ENCODE peak calls at places on chromosomes 11 and 22, in eight cellular contexts. One of them, this sample, is unnamed.

GRCh38 chr11:4466168-4466891 is 16.1 kb upstream of the OR52K1 start:
- DNase-seq in foreskin fibroblast: no peak
- DNase-seq in Calu3: no peak
- DNase-seq in AG09309: no peak
- DNase-seq in lower lobe of right lung: no peak
- DNase-seq in naive thymus-derived CD4-positive, alpha-beta T cell: no peak
- DNase-seq in IMR-90: no peak
- DNase-seq in epithelial cell of proximal tubule: no peak
- DNase-seq in this sample: no peak

GRCh38 chr11:86374586-86374985 is at the start of gene CCDC81:
- DNase-seq in naive thymus-derived CD4-positive, alpha-beta T cell: no peak
- DNase-seq in epithelial cell of proximal tubule: no peak
- DNase-seq in IMR-90: no peak
- DNase-seq in Calu3: no peak
- DNase-seq in AG09309: no peak
- DNase-seq in foreskin fibroblast: no peak
- DNase-seq in lower lobe of right lung: peak; percentile 46
- DNase-seq in this sample: no peak

GRCh38 chr11:93330446-93330984 is at the start of gene DEUP1:
- DNase-seq in naive thymus-derived CD4-positive, alpha-beta T cell: no peak
- DNase-seq in Calu3: no peak
- DNase-seq in epithelial cell of proximal tubule: no peak
- DNase-seq in IMR-90: no peak
- DNase-seq in lower lobe of right lung: peak; percentile 66
- DNase-seq in foreskin fibroblast: no peak
- DNase-seq in AG09309: no peak
- DNase-seq in this sample: no peak

GRCh38 chr11:36388086-36388485 is 92.0 kb downstream of the PRR5L start:
- DNase-seq in foreskin fibroblast: no peak
- DNase-seq in AG09309: no peak
- DNase-seq in lower lobe of right lung: no peak
- DNase-seq in epithelial cell of proximal tubule: no peak
- DNase-seq in naive thymus-derived CD4-positive, alpha-beta T cell: no peak
- DNase-seq in Calu3: no peak
- DNase-seq in IMR-90: no peak
- DNase-seq in this sample: no peak

GRCh38 chr11:36455658-36456111 is 54.4 kb downstream of the TRAF6 start:
- DNase-seq in epithelial cell of proximal tubule: no peak
- DNase-seq in AG09309: peak; percentile 97
- DNase-seq in naive thymus-derived CD4-positive, alpha-beta T cell: no peak
- DNase-seq in IMR-90: peak; percentile 98
- DNase-seq in lower lobe of right lung: no peak
- DNase-seq in Calu3: peak; percentile 20
- DNase-seq in foreskin fibroblast: peak; percentile 94
- DNase-seq in this sample: no peak

GRCh38 chr11:15967166-15967565 is 389.2 kb downstream of the SOX6 start:
- DNase-seq in lower lobe of right lung: no peak
- DNase-seq in IMR-90: no peak
- DNase-seq in foreskin fibroblast: no peak
- DNase-seq in Calu3: peak; percentile 79
- DNase-seq in epithelial cell of proximal tubule: no peak
- DNase-seq in naive thymus-derived CD4-positive, alpha-beta T cell: no peak
- DNase-seq in AG09309: no peak
- DNase-seq in this sample: no peak

GRCh38 chr22:29336751-29337490 is 21.4 kb upstream of the RASL10A start:
- DNase-seq in Calu3: no peak
- DNase-seq in foreskin fibroblast: no peak
- DNase-seq in epithelial cell of proximal tubule: no peak
- DNase-seq in naive thymus-derived CD4-positive, alpha-beta T cell: no peak
- DNase-seq in AG09309: no peak
- DNase-seq in IMR-90: no peak
- DNase-seq in lower lobe of right lung: no peak
- DNase-seq in this sample: no peak

GRCh38 chr22:31603081-31603525 is 58.9 kb downstream of the PISD start:
- DNase-seq in naive thymus-derived CD4-positive, alpha-beta T cell: no peak
- DNase-seq in IMR-90: no peak
- DNase-seq in foreskin fibroblast: no peak
- DNase-seq in epithelial cell of proximal tubule: peak; percentile 22
- DNase-seq in lower lobe of right lung: no peak
- DNase-seq in AG09309: no peak
- DNase-seq in Calu3: no peak
- DNase-seq in this sample: no peak

GRCh38 chr22:28250036-28250695 is 331.1 kb upstream of the PITPNB start:
- DNase-seq in IMR-90: no peak
- DNase-seq in foreskin fibroblast: no peak
- DNase-seq in AG09309: no peak
- DNase-seq in Calu3: no peak
- DNase-seq in lower lobe of right lung: no peak
- DNase-seq in epithelial cell of proximal tubule: no peak
- DNase-seq in naive thymus-derived CD4-positive, alpha-beta T cell: no peak
- DNase-seq in this sample: no peak

GRCh38 chr22:29947410-29948387 is 64.7 kb downstream of the MTMR3 start:
- DNase-seq in epithelial cell of proximal tubule: no peak
- DNase-seq in naive thymus-derived CD4-positive, alpha-beta T cell: no peak
- DNase-seq in lower lobe of right lung: no peak
- DNase-seq in IMR-90: peak; percentile 47
- DNase-seq in foreskin fibroblast: peak; percentile 23
- DNase-seq in AG09309: no peak
- DNase-seq in Calu3: no peak
- DNase-seq in this sample: no peak

GRCh38 chr11:67230406-67230805 is 35.9 kb upstream of the GRK2 start:
- DNase-seq in AG09309: no peak
- DNase-seq in epithelial cell of proximal tubule: no peak
- DNase-seq in Calu3: no peak
- DNase-seq in lower lobe of right lung: no peak
- DNase-seq in naive thymus-derived CD4-positive, alpha-beta T cell: no peak
- DNase-seq in foreskin fibroblast: no peak
- DNase-seq in IMR-90: no peak
- DNase-seq in this sample: no peak

GRCh38 chr11:86809561-86809960 is 9.2 kb downstream of the PRSS23 start:
- DNase-seq in IMR-90: no peak
- DNase-seq in AG09309: no peak
- DNase-seq in naive thymus-derived CD4-positive, alpha-beta T cell: no peak
- DNase-seq in Calu3: no peak
- DNase-seq in lower lobe of right lung: no peak
- DNase-seq in epithelial cell of proximal tubule: no peak
- DNase-seq in foreskin fibroblast: no peak
- DNase-seq in this sample: no peak

GRCh38 chr11:65060913-65061408 is 2.6 kb upstream of the NAALADL1 start:
- DNase-seq in AG09309: no peak
- DNase-seq in Calu3: no peak
- DNase-seq in lower lobe of right lung: no peak
- DNase-seq in foreskin fibroblast: no peak
- DNase-seq in IMR-90: no peak
- DNase-seq in epithelial cell of proximal tubule: no peak
- DNase-seq in naive thymus-derived CD4-positive, alpha-beta T cell: no peak
- DNase-seq in this sample: no peak

GRCh38 chr22:41848468-41848867 is 15.6 kb downstream of the SREBF2 start:
- DNase-seq in foreskin fibroblast: no peak
- DNase-seq in naive thymus-derived CD4-positive, alpha-beta T cell: no peak
- DNase-seq in Calu3: peak; percentile 56
- DNase-seq in epithelial cell of proximal tubule: no peak
- DNase-seq in AG09309: no peak
- DNase-seq in lower lobe of right lung: peak; percentile 88
- DNase-seq in IMR-90: no peak
- DNase-seq in this sample: no peak

GRCh38 chr11:33116535-33116934 is 44.7 kb downstream of the CSTF3 start:
- DNase-seq in AG09309: no peak
- DNase-seq in Calu3: peak; percentile 2
- DNase-seq in naive thymus-derived CD4-positive, alpha-beta T cell: no peak
- DNase-seq in epithelial cell of proximal tubule: peak; percentile 16
- DNase-seq in IMR-90: peak; percentile 22
- DNase-seq in lower lobe of right lung: no peak
- DNase-seq in foreskin fibroblast: no peak
- DNase-seq in this sample: no peak

GRCh38 chr11:118076754-118077281 is at the start of gene TMPRSS4:
- DNase-seq in lower lobe of right lung: peak; percentile 60
- DNase-seq in Calu3: peak; percentile 73
- DNase-seq in naive thymus-derived CD4-positive, alpha-beta T cell: no peak
- DNase-seq in epithelial cell of proximal tubule: no peak
- DNase-seq in AG09309: no peak
- DNase-seq in foreskin fibroblast: no peak
- DNase-seq in IMR-90: no peak
- DNase-seq in this sample: no peak

GRCh38 chr22:37427711-37428635 is 694 bp upstream of the ELFN2 start:
- DNase-seq in AG09309: no peak
- DNase-seq in epithelial cell of proximal tubule: no peak
- DNase-seq in IMR-90: no peak
- DNase-seq in lower lobe of right lung: no peak
- DNase-seq in foreskin fibroblast: no peak
- DNase-seq in naive thymus-derived CD4-positive, alpha-beta T cell: no peak
- DNase-seq in Calu3: no peak
- DNase-seq in this sample: no peak

GRCh38 chr11:64510759-64511158 is 80.3 kb upstream of the SLC22A12 start:
- DNase-seq in epithelial cell of proximal tubule: no peak
- DNase-seq in foreskin fibroblast: no peak
- DNase-seq in naive thymus-derived CD4-positive, alpha-beta T cell: no peak
- DNase-seq in Calu3: no peak
- DNase-seq in IMR-90: no peak
- DNase-seq in lower lobe of right lung: no peak
- DNase-seq in AG09309: no peak
- DNase-seq in this sample: no peak